ENCODE peak calls at places on chromosomes 13 and 19, in four cellular contexts. A is stimulated activated CD4-positive, alpha-beta T cell treated with anti-CD3 and anti-CD28 coated beads, Interleukin-2, amount 100 ng/mL, for 24 hours; F is T-cell; V is brain microvascular endothelial cell. H is an unnamed sample.
A peak's percentile ranks its signal among the peaks of the same experiment; 100 is the strongest.

GRCh38 chr13:111602874-111603273 is 282.4 kb downstream of the TEX29 start:
- DNase-seq in V (no peak), F (no peak), A (no peak), H (no peak)

GRCh38 chr19:15107056-15108010 is at the start of gene SYDE1:
- DNase-seq in V (no peak), A (peak; percentile 52), F (no peak), H (peak; percentile 70)

GRCh38 chr19:13012690-13013608 is 17.7 kb downstream of the NFIX start:
- DNase-seq in A (peak; percentile 39), V (no peak), F (no peak), H (peak; percentile 73)

GRCh38 chr13:112106467-112107141 is 39.7 kb downstream of the SOX1 start:
- DNase-seq in V (no peak), F (no peak), A (no peak), H (no peak)

GRCh38 chr13:27658569-27658968 is 36.9 kb downstream of the POLR1D start:
- DNase-seq in V (no peak), A (no peak), F (no peak), H (no peak)

GRCh38 chr13:66001136-66001535 is 1229.0 kb downstream of the PCDH9 start:
- DNase-seq in A (no peak), V (no peak), F (no peak), H (no peak)

GRCh38 chr13:46575321-46575721 is 22.4 kb downstream of the LRCH1 start:
- DNase-seq in A (no peak), F (no peak), V (no peak), H (no peak)

GRCh38 chr19:812819-813358 is 8.9 kb downstream of the PLPPR3 start:
- DNase-seq in F (no peak), A (peak; percentile 12), V (no peak), H (no peak)

GRCh38 chr19:6227941-6228325 is 51.8 kb downstream of the MLLT1 start:
- DNase-seq in A (no peak), V (no peak), F (no peak), H (no peak)

GRCh38 chr13:19781526-19781925 is 1.2 kb downstream of the PSPC1 start:
- DNase-seq in V (no peak), A (peak; percentile 28), F (no peak), H (no peak)

GRCh38 chr13:78978381-78978998 is 319.5 kb upstream of the OBI1 start:
- DNase-seq in F (peak; percentile 5), V (peak; percentile 68), A (peak; percentile 6), H (no peak)

GRCh38 chr13:79451500-79451962 is 29.4 kb upstream of the NDFIP2 start:
- DNase-seq in F (peak; percentile 81), A (peak; percentile 91), V (peak; percentile 96), H (peak; percentile 92)

GRCh38 chr13:72805663-72806341 is 23.9 kb downstream of the PIBF1 start:
- DNase-seq in F (no peak), V (no peak), A (no peak), H (no peak)

GRCh38 chr13:68234278-68234677 is 1004.1 kb upstream of the PCDH9 start:
- DNase-seq in A (no peak), V (peak; percentile 10), F (no peak), H (no peak)

GRCh38 chr13:22736768-22737092 is 444.0 kb upstream of the SGCG start:
- DNase-seq in F (no peak), A (no peak), V (no peak), H (no peak)

GRCh38 chr13:96243371-96243770 is 153.5 kb downstream of the HS6ST3 start:
- DNase-seq in F (no peak), A (no peak), V (no peak), H (no peak)

GRCh38 chr19:32363175-32363574 is 17.8 kb downstream of the ZNF507 start:
- DNase-seq in F (no peak), A (no peak), V (no peak), H (no peak)